ENCODE peak calls at places on chromosomes 16 and 17, in six cellular contexts. A is Peyer's patch, X is mammary epithelial cell, E is mesendoderm, D is H9, I is psoas muscle. C is an unnamed sample.

GRCh38 chr16:69762843-69763556 is 868 bp downstream of the WWP2 start:
- DNase-seq in I (no peak), A (no peak), D (no peak), X (peak; percentile 20), E (peak; percentile 44), C (peak; percentile 36)

GRCh38 chr17:45782889-45783592 is 1.1 kb upstream of the CRHR1 start:
- DNase-seq in A (no peak), D (peak; percentile 83), E (peak; percentile 48), I (peak; percentile 68), X (no peak), C (peak; percentile 25)

GRCh38 chr16:21001262-21001661 is 100.7 kb downstream of the LYRM1 start:
- DNase-seq in A (no peak), D (peak; percentile 52), X (no peak), E (peak; percentile 49), I (no peak), C (peak; percentile 35)

GRCh38 chr17:28937044-28937729 is 14.1 kb downstream of the PHF12 start:
- DNase-seq in I (no peak), D (no peak), E (no peak), A (no peak), X (peak; percentile 70), C (peak; percentile 76)

GRCh38 chr17:48241131-48241591 is 133.6 kb downstream of the SNX11 start:
- DNase-seq in A (no peak), I (peak; percentile 56), X (peak; percentile 56), E (peak; percentile 81), D (no peak), C (no peak)

GRCh38 chr16:48609453-48610023 is 442 bp downstream of the N4BP1 start:
- DNase-seq in I (peak; percentile 87), X (peak; percentile 50), E (peak; percentile 53), A (peak; percentile 45), D (peak; percentile 43), C (peak; percentile 80)

GRCh38 chr16:8928467-8928957 is 35.2 kb downstream of the USP7 start:
- DNase-seq in E (no peak), I (no peak), X (no peak), A (no peak), D (no peak), C (no peak)

GRCh38 chr16:19123535-19124178 is 9.9 kb downstream of the ITPRIPL2 start:
- DNase-seq in I (peak; percentile 62), A (no peak), D (no peak), X (no peak), E (no peak), C (no peak)

GRCh38 chr16:17784073-17784472 is 313.3 kb upstream of the XYLT1 start:
- DNase-seq in D (no peak), A (no peak), E (peak; percentile 70), X (peak; percentile 34), I (no peak), C (peak; percentile 88)

GRCh38 chr17:61366076-61366714 is 33.4 kb upstream of the TBX2 start:
- DNase-seq in I (no peak), A (no peak), X (no peak), D (no peak), E (no peak), C (peak; percentile 79)

GRCh38 chr16:778447-778846 is 9.7 kb downstream of the RPUSD1 start:
- DNase-seq in E (no peak), A (no peak), I (no peak), X (no peak), D (no peak), C (no peak)

GRCh38 chr17:69555056-69555455 is 140.6 kb downstream of the MAP2K6 start:
- DNase-seq in I (no peak), A (no peak), D (no peak), X (no peak), E (no peak), C (no peak)

GRCh38 chr16:81436381-81436780 is 8.2 kb upstream of the CMIP start:
- DNase-seq in X (no peak), I (no peak), D (no peak), E (no peak), A (no peak), C (no peak)

GRCh38 chr17:3826191-3826590 is 19.9 kb downstream of the NCBP3 start:
- DNase-seq in E (no peak), D (no peak), A (no peak), I (no peak), X (no peak), C (no peak)

GRCh38 chr16:81585785-81586184 is 141.2 kb downstream of the CMIP start:
- DNase-seq in X (no peak), E (peak; percentile 89), A (no peak), D (peak; percentile 57), I (no peak), C (peak; percentile 12)

DNA sequence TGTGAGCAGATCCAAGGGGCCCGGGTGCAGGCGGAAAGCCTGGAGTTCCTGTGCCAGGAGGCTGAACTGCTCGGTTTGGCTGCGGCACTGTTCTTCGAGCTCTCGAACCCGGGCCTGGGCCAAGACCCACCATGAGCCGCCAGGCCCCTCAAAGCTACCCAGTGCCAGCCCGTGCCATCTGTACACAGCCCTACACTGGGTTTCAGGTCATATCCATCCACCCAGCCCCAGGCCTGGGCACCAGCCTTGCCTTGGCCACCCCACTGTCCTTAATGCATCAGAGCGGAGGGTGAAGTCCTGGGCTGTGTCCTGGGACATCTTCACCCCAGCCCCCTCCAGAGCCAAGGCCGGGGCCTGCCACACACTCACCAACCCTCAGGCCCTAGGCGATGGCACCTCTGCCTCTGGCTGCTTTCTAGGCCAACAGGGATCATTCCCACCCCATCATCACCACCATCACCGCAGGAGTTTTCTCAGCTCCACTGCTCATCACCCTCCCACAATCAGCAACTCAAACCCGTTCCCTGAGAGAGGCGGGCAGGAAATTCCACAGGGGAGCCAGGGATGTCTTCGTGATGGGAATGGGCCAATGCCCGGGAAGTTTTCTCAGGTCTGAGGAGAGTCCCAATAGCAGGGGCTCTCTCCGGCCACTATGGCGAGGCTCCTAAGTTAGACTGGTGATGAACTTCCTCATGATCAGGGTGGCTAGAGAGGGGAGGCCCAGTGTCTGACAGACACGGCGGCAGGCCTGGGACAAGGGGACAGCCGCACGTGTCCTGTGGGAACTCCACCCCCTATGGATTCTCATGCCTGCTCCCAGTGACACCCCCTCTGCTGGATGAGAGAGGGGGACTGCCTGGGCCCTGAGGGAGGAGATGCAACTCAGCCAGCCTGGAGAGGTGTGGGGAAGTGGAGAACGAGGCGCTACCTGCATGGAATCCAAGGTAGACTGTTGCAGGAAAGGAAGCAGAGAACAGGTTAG is 9.1 kb downstream of the TSPOAP1 start:
- DNase-seq in D (no peak), I (peak; percentile 48), E (no peak), X (no peak), A (no peak), C (no peak)
- H3K4me1 ChIP-seq in D (no peaks in the 10 kb centered on the region), I (no peaks in the 10 kb centered on the region), E (no peaks in the 10 kb centered on the region), X (peaks cover 7% of the 10 kb centered on the region), A (peaks cover 6% of the 10 kb centered on the region), C (no peaks in the 10 kb centered on the region)

GRCh38 chr16:53754938-53755910 is 51.3 kb downstream of the FTO start:
- DNase-seq in X (peak; percentile 92), D (no peak), E (no peak), I (peak; percentile 64), A (no peak), C (peak; percentile 75)
- H3K27ac ChIP-seq in X (peak overlapping the region; percentile 48), D (no peak overlapping the region), E (no peak overlapping the region), I (no peak overlapping the region), A (peak overlapping the region; percentile 28), C (peak overlapping the region; percentile 60)

DNA sequence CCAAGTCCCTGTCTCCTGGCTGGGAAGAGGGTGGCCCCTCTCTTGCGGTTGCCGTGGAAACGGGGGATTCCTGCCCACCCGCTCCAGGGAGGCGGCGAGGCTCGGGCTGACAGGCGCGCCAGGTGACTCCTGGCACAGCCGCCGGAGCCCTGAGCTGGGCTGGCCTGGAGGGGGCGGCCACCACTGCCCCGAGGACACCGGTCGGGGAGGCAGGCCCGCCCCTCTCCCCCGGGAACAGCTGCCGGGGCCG is 71.3 kb downstream of the ABR start:
- DNase-seq in D (no peak), X (peak; percentile 32), A (no peak), E (peak; percentile 43), I (no peak), C (no peak)
- H3K4me1 ChIP-seq in D (peaks cover 5% of the 10 kb centered on the region), X (peaks cover 42% of the 10 kb centered on the region), A (peaks cover 65% of the 10 kb centered on the region), E (peaks cover 3% of the 10 kb centered on the region), I (peaks cover 54% of the 10 kb centered on the region), C (peaks cover 65% of the 10 kb centered on the region)

GRCh38 chr16:73214825-73215481 is 167.0 kb upstream of the ZFHX3 start:
- DNase-seq in I (no peak), X (no peak), E (no peak), A (no peak), D (no peak), C (no peak)
- H3K27ac ChIP-seq in I (no peak overlapping the region), X (no peak overlapping the region), E (no peak overlapping the region), A (no peak overlapping the region), D (no peak overlapping the region), C (no peak overlapping the region)

GRCh38 chr17:7626307-7626706 is 1.3 kb downstream of the SAT2 start:
- DNase-seq in E (no peak), D (no peak), I (no peak), X (no peak), A (no peak), C (no peak)
- H3K4me1 ChIP-seq in E (peaks cover 4% of the 10 kb centered on the region), D (no peaks in the 10 kb centered on the region), I (peaks cover 13% of the 10 kb centered on the region), X (peaks cover 2% of the 10 kb centered on the region), A (peaks cover 24% of the 10 kb centered on the region), C (peaks cover 9% of the 10 kb centered on the region)

GRCh38 chr16:65574311-65574966 is 452.6 kb upstream of the CDH11 start:
- DNase-seq in E (no peak), I (no peak), D (no peak), A (no peak), X (no peak), C (no peak)

GRCh38 chr16:65572156-65572555 is 450.3 kb upstream of the CDH11 start:
- DNase-seq in I (no peak), A (no peak), E (no peak), X (peak; percentile 62), D (no peak), C (no peak)

GRCh38 chr16:65579050-65579449 is 457.2 kb upstream of the CDH11 start:
- DNase-seq in A (no peak), X (no peak), I (no peak), D (peak; percentile 32), E (no peak), C (peak; percentile 15)

GRCh38 chr16:65576139-65576538 is 454.3 kb upstream of the CDH11 start:
- DNase-seq in D (no peak), A (no peak), I (no peak), E (no peak), X (no peak), C (no peak)

GRCh38 chr16:65576631-65577030 is 454.8 kb upstream of the CDH11 start:
- DNase-seq in I (no peak), X (no peak), E (peak; percentile 83), D (peak; percentile 88), A (no peak), C (peak; percentile 10)
- H3K27ac ChIP-seq in I (no peak overlapping the region), X (no peak overlapping the region), E (no peak overlapping the region), D (no peak overlapping the region), A (no peak overlapping the region), C (no peak overlapping the region)

DNA sequence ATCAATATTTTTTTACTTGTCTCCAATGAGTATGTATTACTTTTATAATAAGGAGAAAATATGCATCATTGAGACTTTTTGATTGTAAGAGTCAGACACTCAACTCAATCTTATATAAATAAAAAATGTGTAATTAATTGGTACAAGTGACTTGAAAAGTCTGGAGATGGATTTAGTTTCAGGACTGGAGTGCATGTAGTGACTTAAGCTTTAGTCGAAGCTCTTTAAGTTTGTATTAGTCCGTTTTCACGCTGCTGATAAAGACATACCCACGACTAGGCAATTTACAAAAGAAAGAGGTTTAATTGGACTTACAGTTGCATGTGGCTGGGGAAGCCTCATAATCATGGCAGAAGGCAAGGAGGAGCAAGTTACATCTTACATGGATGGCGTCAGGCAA is 60.7 kb upstream of the NKD1 start:
- DNase-seq in D (no peak), E (no peak), X (no peak), A (no peak), I (no peak), C (no peak)
- H3K4me1 ChIP-seq in D (no peaks in the 10 kb centered on the region), E (no peaks in the 10 kb centered on the region), X (no peaks in the 10 kb centered on the region), A (no peaks in the 10 kb centered on the region), I (no peaks in the 10 kb centered on the region), C (no peaks in the 10 kb centered on the region)

C was measured in cardiac muscle cell.